ENCODE peak calls at places on chromosomes 12 and 14, in nine cellular contexts. F is prostate gland, A is A549, B is adrenal gland, K is breast epithelium, C is heart left ventricle, V is HCT116, M is right lobe of liver, G is body of pancreas. T is an unnamed sample.

GRCh38 chr14:77086017-77086727 is 11.9 kb upstream of the CIPC start:
- DNase-seq in A (peak), F (peak), V (no peak), K (peak), G (no peak), C (no peak), B (no peak), M (no peak), T (peak)

GRCh38 chr12:57134949-57135348 is 6.7 kb downstream of the LRP1 start:
- DNase-seq in K (no peak), V (no peak), F (no peak), C (no peak), M (no peak), A (no peak), B (no peak), G (no peak), T (no peak)

GRCh38 chr12:990308-990648 is 745 bp upstream of the ERC1 start:
- DNase-seq in G (peak), V (no peak), C (no peak), B (peak), A (no peak), M (peak), K (peak), F (peak), T (peak)

GRCh38 chr14:100526632-100527031 is 60.6 kb downstream of the BEGAIN start:
- DNase-seq in F (peak), B (peak), V (no peak), C (no peak), A (no peak), G (no peak), M (peak), K (peak), T (no peak)

GRCh38 chr12:71955946-71956345 is 17.3 kb downstream of the TPH2 start:
- DNase-seq in C (no peak), K (no peak), M (no peak), A (no peak), B (no peak), V (no peak), G (no peak), F (no peak), T (no peak)

GRCh38 chr14:62691613-62692489 is 353.4 kb downstream of the KCNH5 start:
- DNase-seq in B (peak), M (peak), F (peak), K (peak), A (peak), C (no peak), G (peak), V (no peak), T (no peak)

GRCh38 chr12:126944684-126945083 is 1322.3 kb upstream of the TMEM132C start:
- DNase-seq in V (no peak), G (no peak), F (no peak), K (no peak), C (no peak), A (no peak), B (no peak), M (no peak), T (no peak)

GRCh38 chr14:77979666-77980351 is 179.9 kb downstream of the ADCK1 start:
- DNase-seq in B (no peak), A (peak), F (no peak), K (no peak), V (no peak), G (no peak), M (no peak), C (no peak), T (peak)

GRCh38 chr14:22427771-22428228 is 161.2 kb downstream of the DAD1 start:
- DNase-seq in B (peak), K (no peak), C (peak), M (peak), F (peak), A (peak), G (peak), V (no peak), T (peak)

GRCh38 chr14:92686763-92687427 is 61.5 kb downstream of the LGMN start:
- DNase-seq in M (peak), C (peak), B (peak), A (peak), F (peak), G (peak), K (peak), V (peak), T (peak)

GRCh38 chr14:72563676-72564075 is 330.2 kb downstream of the DPF3 start:
- DNase-seq in K (no peak), C (no peak), A (no peak), V (no peak), M (no peak), F (no peak), B (no peak), G (no peak), T (no peak)

GRCh38 chr12:87827638-87828264 is 201.4 kb downstream of the C12orf50 start:
- DNase-seq in B (no peak), G (no peak), C (no peak), F (no peak), K (no peak), A (peak), V (peak), M (no peak), T (no peak)

GRCh38 chr12:68521321-68521839 is 89.3 kb upstream of the RAP1B start:
- DNase-seq in G (no peak), M (no peak), F (no peak), A (peak), V (no peak), C (no peak), K (no peak), B (no peak), T (no peak)

GRCh38 chr12:116210762-116211161 is 66.7 kb downstream of the MED13L start:
- DNase-seq in V (no peak), F (no peak), A (no peak), K (no peak), B (no peak), G (no peak), C (no peak), M (no peak), T (no peak)

GRCh38 chr12:91441236-91441635 is 258.6 kb upstream of the DCN start:
- DNase-seq in K (no peak), C (no peak), A (no peak), V (no peak), F (no peak), G (no peak), M (no peak), B (no peak), T (no peak)

GRCh38 chr12:49621651-49622500 is 1.5 kb upstream of the PRPF40B start:
- DNase-seq in B (peak), C (no peak), G (peak), K (no peak), M (no peak), V (no peak), A (no peak), F (no peak), T (peak)

GRCh38 chr12:67034110-67034879 is 234.9 kb upstream of the CAND1 start:
- DNase-seq in F (no peak), C (no peak), G (peak), B (no peak), M (no peak), A (peak), K (no peak), V (no peak), T (no peak)

GRCh38 chr14:30185832-30186231 is 258.2 kb upstream of the PRKD1 start:
- DNase-seq in K (no peak), F (no peak), A (no peak), B (no peak), G (no peak), M (no peak), V (no peak), C (no peak), T (no peak)

GRCh38 chr14:105255021-105255507 is 6.7 kb downstream of the BTBD6 start:
- DNase-seq in M (no peak), G (no peak), C (peak), V (no peak), K (no peak), A (no peak), F (no peak), B (no peak), T (no peak)

GRCh38 chr14:100223332-100224171 is 15.4 kb upstream of the YY1 start:
- DNase-seq in C (no peak), V (no peak), K (no peak), A (no peak), B (no peak), F (no peak), M (no peak), G (no peak), T (peak)

GRCh38 chr12:120713861-120714482 is 3.7 kb downstream of the UNC119B start:
- DNase-seq in G (peak), C (peak), A (peak), M (peak), F (peak), B (peak), K (peak), V (peak), T (peak)

GRCh38 chr14:104925941-104926609 is 1.4 kb downstream of the PLD4 start:
- DNase-seq in M (no peak), C (no peak), K (no peak), V (no peak), G (no peak), A (no peak), F (no peak), B (no peak), T (no peak)

GRCh38 chr12:53758081-53758769 is 6.4 kb upstream of the CISTR start:
- DNase-seq in A (no peak), G (no peak), M (no peak), V (no peak), F (no peak), C (no peak), K (no peak), B (no peak), T (no peak)

GRCh38 chr12:118034429-118035193 is 18.1 kb downstream of the RFC5 start:
- DNase-seq in B (peak), C (no peak), K (no peak), M (no peak), F (peak), A (peak), G (peak), V (no peak), T (no peak)

GRCh38 chr12:19546027-19546426 is 106.7 kb downstream of the AEBP2 start:
- DNase-seq in F (peak), K (peak), B (no peak), V (no peak), G (no peak), M (no peak), A (no peak), C (no peak), T (no peak)

GRCh38 chr14:100490252-100490651 is 97.0 kb downstream of the BEGAIN start:
- DNase-seq in V (no peak), M (no peak), A (no peak), F (no peak), K (no peak), C (no peak), G (no peak), B (no peak), T (no peak)

GRCh38 chr14:104108570-104109060 is 23.1 kb downstream of the ASPG start:
- DNase-seq in K (no peak), F (no peak), C (no peak), G (peak), M (peak), B (no peak), V (no peak), A (no peak), T (no peak)

GRCh38 chr12:9118161-9118560 is 2.4 kb upstream of the A2M start:
- DNase-seq in M (no peak), C (no peak), G (no peak), V (no peak), K (peak), B (peak), A (no peak), F (no peak), T (no peak)

GRCh38 chr12:46084666-46085631 is 94.6 kb upstream of the SCAF11 start:
- DNase-seq in B (no peak), C (no peak), A (no peak), M (no peak), F (no peak), G (no peak), V (no peak), K (no peak), T (peak)

GRCh38 chr14:22039938-22040780 is 366.5 kb upstream of the OR4E1 start:
- DNase-seq in F (no peak), G (peak), B (no peak), V (peak), C (no peak), M (no peak), K (no peak), A (peak), T (no peak)

GRCh38 chr12:88108021-88108420 is 33.9 kb downstream of the CEP290 start:
- DNase-seq in A (no peak), F (no peak), M (no peak), V (no peak), C (no peak), G (no peak), K (no peak), B (no peak), T (no peak)

DNA sequence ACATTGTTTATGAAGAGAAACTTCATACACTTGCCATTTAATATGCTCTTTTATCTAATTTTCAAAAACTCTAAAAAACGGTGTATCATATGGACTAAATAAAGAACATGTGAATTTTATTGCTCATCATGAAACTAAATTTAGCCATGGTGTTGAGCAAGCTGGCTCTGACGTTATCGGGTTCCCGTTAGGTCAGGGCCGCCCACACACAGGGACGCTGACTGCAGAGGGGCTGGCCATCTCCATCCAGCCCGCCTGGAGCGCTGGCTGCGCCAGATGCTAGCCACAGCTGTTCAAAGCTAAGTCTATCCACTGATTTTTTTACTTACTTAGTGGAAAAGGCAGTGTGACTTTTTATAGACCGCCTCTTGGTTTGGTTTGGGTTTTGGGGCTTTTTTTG is 36.5 kb upstream of the DYNC1H1 start:
- DNase-seq in M (no peak), B (peak), G (peak), C (peak), F (no peak), K (peak), V (no peak), A (no peak), T (peak)
- TF ChIP-seq POLR2A in M (no peak), B (peak), G (no peak), C (no peak), F (no peak), K (no peak), V (no peak), A (no peak), T (no peak)

DNA sequence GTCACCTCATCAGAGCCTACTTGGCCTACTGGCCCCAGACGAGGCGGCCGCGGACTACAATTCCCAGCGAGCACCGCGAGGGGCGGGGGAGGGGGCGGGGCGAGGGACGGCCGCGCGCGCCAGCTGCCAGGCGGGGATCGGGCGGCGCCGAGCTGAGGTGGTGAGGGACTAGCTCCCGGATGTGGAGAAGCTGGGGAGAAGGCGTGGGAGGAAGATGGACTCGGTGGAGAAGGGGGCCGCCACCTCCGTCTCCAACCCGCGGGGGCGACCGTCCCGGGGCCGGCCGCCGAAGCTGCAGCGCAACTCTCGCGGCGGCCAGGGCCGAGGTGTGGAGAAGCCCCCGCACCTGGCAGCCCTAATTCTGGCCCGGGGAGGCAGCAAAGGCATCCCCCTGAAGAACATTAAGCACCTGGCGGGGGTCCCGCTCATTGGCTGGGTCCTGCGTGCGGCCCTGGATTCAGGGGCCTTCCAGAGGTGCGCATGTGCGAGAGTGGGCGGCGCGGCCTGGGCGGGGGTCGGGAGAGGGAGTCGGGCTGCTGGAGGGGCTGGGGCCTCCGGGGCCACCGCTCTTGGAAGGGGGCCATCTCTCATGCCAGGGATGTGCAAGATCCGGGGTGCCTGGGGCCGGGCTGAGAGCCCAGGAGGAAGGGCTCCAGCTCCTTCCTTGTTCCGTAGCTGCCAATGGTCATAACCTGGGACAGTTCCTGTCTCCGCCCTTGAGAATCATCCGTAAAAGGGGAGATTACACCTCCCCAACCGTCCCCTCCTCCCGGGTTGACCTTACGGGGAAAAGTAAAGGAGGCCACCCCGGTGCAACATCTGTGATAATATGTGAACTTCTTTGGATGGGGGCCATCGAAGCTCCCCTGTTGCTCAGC is at the start of gene CMAS:
- DNase-seq in F (peak), B (peak), M (peak), A (peak), K (peak), C (peak), V (peak), G (peak), T (peak)
- TF ChIP-seq POLR2A in F (peak), B (peak), M (peak), A (peak), K (peak), C (peak), V (peak), G (peak), T (peak)

GRCh38 chr14:56579345-56580316 is at the start of gene TMEM260:
- DNase-seq in G (peak), A (peak), V (peak), K (peak), F (peak), C (peak), B (peak), M (peak), T (peak)
- TF ChIP-seq POLR2A in G (peak), A (peak), V (no peak), K (peak), F (peak), C (peak), B (peak), M (peak), T (peak)

DNA sequence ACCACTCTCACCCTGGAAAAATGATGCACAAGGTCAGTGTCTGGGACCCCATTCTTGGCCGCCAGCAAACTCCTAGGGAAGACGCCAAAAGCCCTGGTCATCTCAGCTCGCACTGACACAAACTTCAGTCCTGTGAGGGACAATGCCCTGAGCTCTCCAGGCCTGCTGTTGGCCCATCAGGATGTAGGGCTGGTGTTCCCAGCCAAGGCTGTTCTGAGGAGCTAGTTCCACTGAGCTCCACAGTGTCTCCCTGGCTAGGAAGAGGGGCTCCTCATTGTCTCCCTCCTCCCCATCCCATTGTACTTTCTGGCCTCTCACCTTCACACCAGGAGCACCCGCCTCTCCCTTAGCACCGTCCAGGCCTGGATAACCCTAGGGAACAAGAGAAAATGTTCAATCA is 10.8 kb downstream of the COL2A1 start:
- DNase-seq in V (no peak), A (no peak), C (no peak), K (no peak), F (no peak), M (no peak), G (no peak), B (no peak), T (no peak)
- TF ChIP-seq POLR2A in V (no peak), A (no peak), C (no peak), K (no peak), F (no peak), M (no peak), G (no peak), B (no peak), T (no peak)

T was measured in erythroblast.